ENCODE peak calls at places on chromosomes 6 and 20, in five cellular contexts. One of them, this sample, is unnamed.
A peak's percentile ranks its signal among the peaks of the same experiment; 100 is the strongest.

GRCh38 chr20:38275815-38276550 is 15.4 kb upstream of the KIAA1755 start:
- DNase-seq in mesenchymal stem cell: peak; percentile 96
- DNase-seq in keratinocyte: no peak
- DNase-seq in K562: no peak
- DNase-seq in PC-3: peak; percentile 92
- DNase-seq in this sample: peak; percentile 83

GRCh38 chr6:150418825-150419594 is 50.2 kb downstream of the IYD start:
- DNase-seq in mesenchymal stem cell: peak; percentile 58
- DNase-seq in keratinocyte: no peak
- DNase-seq in K562: peak; percentile 70
- DNase-seq in PC-3: peak; percentile 59
- DNase-seq in this sample: peak; percentile 81

GRCh38 chr6:106122941-106123337 is 36.8 kb downstream of the PRDM1 start:
- DNase-seq in mesenchymal stem cell: no peak
- DNase-seq in keratinocyte: no peak
- DNase-seq in K562: no peak
- DNase-seq in PC-3: no peak
- DNase-seq in this sample: no peak

GRCh38 chr20:37936041-37936440 is 33.1 kb downstream of the VSTM2L start:
- DNase-seq in mesenchymal stem cell: no peak
- DNase-seq in keratinocyte: no peak
- DNase-seq in K562: no peak
- DNase-seq in PC-3: no peak
- DNase-seq in this sample: no peak

GRCh38 chr6:26065952-26066380 is 21.3 kb upstream of the HFE start:
- DNase-seq in mesenchymal stem cell: peak; percentile 86
- DNase-seq in keratinocyte: no peak
- DNase-seq in K562: peak; percentile 80
- DNase-seq in PC-3: peak; percentile 91
- DNase-seq in this sample: peak; percentile 91

GRCh38 chr6:69286341-69286740 is 510.5 kb downstream of the LMBRD1 start:
- DNase-seq in mesenchymal stem cell: no peak
- DNase-seq in keratinocyte: no peak
- DNase-seq in K562: no peak
- DNase-seq in PC-3: no peak
- DNase-seq in this sample: no peak

GRCh38 chr20:4435210-4435609 is 286.5 kb upstream of the PRND start:
- DNase-seq in mesenchymal stem cell: no peak
- DNase-seq in keratinocyte: no peak
- DNase-seq in K562: no peak
- DNase-seq in PC-3: no peak
- DNase-seq in this sample: peak; percentile 76

GRCh38 chr6:4727236-4727635 is 49.0 kb upstream of the CDYL start:
- DNase-seq in mesenchymal stem cell: peak; percentile 50
- DNase-seq in keratinocyte: no peak
- DNase-seq in K562: no peak
- DNase-seq in PC-3: no peak
- DNase-seq in this sample: peak; percentile 9

GRCh38 chr6:112289039-112289566 is 34.7 kb upstream of the LAMA4 start:
- DNase-seq in mesenchymal stem cell: peak; percentile 80
- DNase-seq in keratinocyte: no peak
- DNase-seq in K562: no peak
- DNase-seq in PC-3: no peak
- DNase-seq in this sample: peak; percentile 80

GRCh38 chr20:31806564-31807355 is 12.4 kb upstream of the MYLK2 start:
- DNase-seq in mesenchymal stem cell: no peak
- DNase-seq in keratinocyte: no peak
- DNase-seq in K562: no peak
- DNase-seq in PC-3: peak; percentile 22
- DNase-seq in this sample: no peak

GRCh38 chr6:11727995-11728961 is 50.3 kb downstream of the ADTRP start:
- DNase-seq in mesenchymal stem cell: no peak
- DNase-seq in keratinocyte: no peak
- DNase-seq in K562: no peak
- DNase-seq in PC-3: no peak
- DNase-seq in this sample: no peak

GRCh38 chr6:22043284-22043962 is 253.4 kb downstream of the PRL start:
- DNase-seq in mesenchymal stem cell: no peak
- DNase-seq in keratinocyte: no peak
- DNase-seq in K562: no peak
- DNase-seq in PC-3: no peak
- DNase-seq in this sample: peak; percentile 22

GRCh38 chr6:77368660-77369313 is 94.5 kb downstream of the HTR1B start:
- DNase-seq in mesenchymal stem cell: peak; percentile 68
- DNase-seq in keratinocyte: no peak
- DNase-seq in K562: no peak
- DNase-seq in PC-3: no peak
- DNase-seq in this sample: peak; percentile 60

GRCh38 chr6:158554611-158555361 is 5.1 kb upstream of the TMEM181 start:
- DNase-seq in mesenchymal stem cell: no peak
- DNase-seq in keratinocyte: no peak
- DNase-seq in K562: no peak
- DNase-seq in PC-3: no peak
- DNase-seq in this sample: no peak

GRCh38 chr20:46520976-46521579 is 7.7 kb upstream of the ZNF334 start:
- DNase-seq in mesenchymal stem cell: peak; percentile 63
- DNase-seq in keratinocyte: peak; percentile 21
- DNase-seq in K562: peak; percentile 36
- DNase-seq in PC-3: peak; percentile 78
- DNase-seq in this sample: peak; percentile 75

GRCh38 chr6:82084324-82084920 is 163.1 kb downstream of the IBTK start:
- DNase-seq in mesenchymal stem cell: no peak
- DNase-seq in keratinocyte: no peak
- DNase-seq in K562: no peak
- DNase-seq in PC-3: no peak
- DNase-seq in this sample: no peak

GRCh38 chr6:37323568-37323967 is 30.2 kb upstream of the RNF8 start:
- DNase-seq in mesenchymal stem cell: peak; percentile 22
- DNase-seq in keratinocyte: no peak
- DNase-seq in K562: no peak
- DNase-seq in PC-3: no peak
- DNase-seq in this sample: peak; percentile 21

GRCh38 chr20:22507240-22507961 is 77.0 kb downstream of the FOXA2 start:
- DNase-seq in mesenchymal stem cell: no peak
- DNase-seq in keratinocyte: no peak
- DNase-seq in K562: no peak
- DNase-seq in PC-3: no peak
- DNase-seq in this sample: no peak

GRCh38 chr6:137697267-137697938 is 169.7 kb upstream of the TNFAIP3 start:
- DNase-seq in mesenchymal stem cell: peak; percentile 79
- DNase-seq in keratinocyte: no peak
- DNase-seq in K562: no peak
- DNase-seq in PC-3: peak; percentile 17
- DNase-seq in this sample: peak; percentile 37

GRCh38 chr6:154995241-154996162 is at the start of gene TIAM2:
- DNase-seq in mesenchymal stem cell: peak; percentile 20
- DNase-seq in keratinocyte: no peak
- DNase-seq in K562: no peak
- DNase-seq in PC-3: no peak
- DNase-seq in this sample: peak; percentile 55

GRCh38 chr20:59515013-59515905 is 89.1 kb upstream of the PHACTR3 start:
- DNase-seq in mesenchymal stem cell: peak; percentile 13
- DNase-seq in keratinocyte: no peak
- DNase-seq in K562: peak; percentile 63
- DNase-seq in PC-3: peak; percentile 78
- DNase-seq in this sample: peak; percentile 85

GRCh38 chr20:25000268-25000801 is 7.8 kb upstream of the APMAP start:
- DNase-seq in mesenchymal stem cell: peak; percentile 27
- DNase-seq in keratinocyte: peak; percentile 48
- DNase-seq in K562: no peak
- DNase-seq in PC-3: peak; percentile 98
- DNase-seq in this sample: peak; percentile 94

GRCh38 chr6:139540276-139540675 is 165.8 kb upstream of the CITED2 start:
- DNase-seq in mesenchymal stem cell: peak; percentile 88
- DNase-seq in keratinocyte: no peak
- DNase-seq in K562: no peak
- DNase-seq in PC-3: peak; percentile 52
- DNase-seq in this sample: peak; percentile 88

GRCh38 chr20:20199338-20200160 is 147.2 kb downstream of the CFAP61 start:
- DNase-seq in mesenchymal stem cell: no peak
- DNase-seq in keratinocyte: no peak
- DNase-seq in K562: no peak
- DNase-seq in PC-3: no peak
- DNase-seq in this sample: no peak
- H3K27ac ChIP-seq in mesenchymal stem cell: no peak overlapping the region
- H3K27ac ChIP-seq in keratinocyte: no peak overlapping the region
- H3K27ac ChIP-seq in K562: no peak overlapping the region
- H3K27ac ChIP-seq in PC-3: no peak overlapping the region
- H3K27ac ChIP-seq in this sample: no peak overlapping the region

GRCh38 chr20:34542439-34542838 is 16.1 kb upstream of the MAP1LC3A start:
- DNase-seq in mesenchymal stem cell: no peak
- DNase-seq in keratinocyte: no peak
- DNase-seq in K562: no peak
- DNase-seq in PC-3: no peak
- DNase-seq in this sample: no peak

GRCh38 chr20:34540596-34541263 is 17.8 kb upstream of the MAP1LC3A start:
- DNase-seq in mesenchymal stem cell: no peak
- DNase-seq in keratinocyte: no peak
- DNase-seq in K562: no peak
- DNase-seq in PC-3: no peak
- DNase-seq in this sample: no peak

GRCh38 chr20:34541917-34542316 is 16.6 kb upstream of the MAP1LC3A start:
- DNase-seq in mesenchymal stem cell: no peak
- DNase-seq in keratinocyte: no peak
- DNase-seq in K562: no peak
- DNase-seq in PC-3: no peak
- DNase-seq in this sample: no peak

GRCh38 chr20:34539756-34540155 is 18.8 kb upstream of the MAP1LC3A start:
- DNase-seq in mesenchymal stem cell: no peak
- DNase-seq in keratinocyte: no peak
- DNase-seq in K562: no peak
- DNase-seq in PC-3: no peak
- DNase-seq in this sample: no peak

GRCh38 chr20:34541264-34541901 is 17.1 kb upstream of the MAP1LC3A start:
- DNase-seq in mesenchymal stem cell: no peak
- DNase-seq in keratinocyte: no peak
- DNase-seq in K562: no peak
- DNase-seq in PC-3: no peak
- DNase-seq in this sample: no peak
- H3K36me3 ChIP-seq in mesenchymal stem cell: peaks cover 59% of the 10 kb centered on the region
- H3K36me3 ChIP-seq in keratinocyte: peaks cover 33% of the 10 kb centered on the region
- H3K36me3 ChIP-seq in K562: peaks cover 39% of the 10 kb centered on the region
- H3K36me3 ChIP-seq in PC-3: peaks cover 18% of the 10 kb centered on the region
- H3K36me3 ChIP-seq in this sample: peaks cover 21% of the 10 kb centered on the region

DNA sequence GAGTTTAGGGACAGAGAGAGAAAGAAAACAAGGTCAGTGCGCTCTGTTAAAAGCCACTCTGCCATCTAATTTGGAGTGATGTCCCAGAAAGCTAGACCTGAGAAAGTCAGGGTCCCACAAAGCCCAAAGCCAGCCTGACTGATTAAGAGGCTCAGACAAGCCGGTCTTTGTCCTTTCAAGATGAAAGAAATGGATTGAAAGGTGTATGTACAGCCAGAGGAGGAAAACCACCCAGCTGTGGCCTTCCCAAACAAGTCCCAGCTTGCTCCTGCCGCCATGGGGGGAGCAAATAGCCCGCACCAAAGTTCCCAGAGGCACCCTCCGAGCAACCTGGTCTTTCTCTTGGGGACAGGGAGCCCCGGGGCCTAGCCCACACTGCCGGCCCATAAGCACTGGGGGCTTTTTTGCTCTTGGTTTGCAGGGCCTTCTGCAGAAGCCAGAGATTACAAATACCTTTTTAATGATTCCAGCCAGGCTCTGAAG is 3.3 kb downstream of the BMP7 start:
- DNase-seq in mesenchymal stem cell: no peak
- DNase-seq in keratinocyte: no peak
- DNase-seq in K562: no peak
- DNase-seq in PC-3: no peak
- DNase-seq in this sample: no peak
- H3K4me2 ChIP-seq in mesenchymal stem cell: no peak overlapping the region
- H3K4me2 ChIP-seq in keratinocyte: no peak overlapping the region
- H3K4me2 ChIP-seq in K562: no peak overlapping the region
- H3K4me2 ChIP-seq in PC-3: no peak overlapping the region
- H3K4me2 ChIP-seq in this sample: no peak overlapping the region

DNA sequence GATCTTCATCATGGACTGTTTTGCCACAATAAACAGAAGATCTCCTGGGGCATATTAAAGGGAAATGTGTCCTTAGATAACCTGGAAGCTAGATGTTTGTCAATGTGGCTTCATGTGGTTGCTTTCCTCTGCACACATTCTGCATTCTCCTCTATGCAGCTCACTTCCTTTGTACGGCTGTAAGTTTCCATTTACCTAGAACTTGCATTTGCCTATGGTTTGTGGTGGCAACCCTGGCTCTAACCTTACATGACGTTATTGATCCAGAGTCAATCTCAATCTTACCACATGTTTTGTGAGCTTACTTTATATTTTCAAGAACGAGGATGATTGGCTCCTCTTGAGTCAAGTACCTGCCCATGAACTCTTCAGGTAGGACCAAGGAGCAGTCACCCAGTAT is 863.1 kb downstream of the MAFB start:
- DNase-seq in mesenchymal stem cell: peak; percentile 42
- DNase-seq in keratinocyte: peak; percentile 42
- DNase-seq in K562: no peak
- DNase-seq in PC-3: no peak
- DNase-seq in this sample: peak; percentile 61
- H3K27ac ChIP-seq in mesenchymal stem cell: no peak overlapping the region
- H3K27ac ChIP-seq in keratinocyte: no peak overlapping the region
- H3K27ac ChIP-seq in K562: no peak overlapping the region
- H3K27ac ChIP-seq in PC-3: no peak overlapping the region
- H3K27ac ChIP-seq in this sample: no peak overlapping the region

GRCh38 chr6:168524644-168525043 is 83.7 kb downstream of the SMOC2 start:
- DNase-seq in mesenchymal stem cell: no peak
- DNase-seq in keratinocyte: no peak
- DNase-seq in K562: no peak
- DNase-seq in PC-3: no peak
- DNase-seq in this sample: no peak
- H3K36me3 ChIP-seq in mesenchymal stem cell: no peaks in the 10 kb centered on the region
- H3K36me3 ChIP-seq in keratinocyte: no peaks in the 10 kb centered on the region
- H3K36me3 ChIP-seq in K562: no peaks in the 10 kb centered on the region
- H3K36me3 ChIP-seq in PC-3: no peaks in the 10 kb centered on the region
- H3K36me3 ChIP-seq in this sample: no peaks in the 10 kb centered on the region

This sample was measured in GM23248.